ENCODE peak calls at places on chromosomes 5 and 9, in four cellular contexts. One of them, this sample, is unnamed.

GRCh38 chr5:142717582-142718215 is 31.8 kb upstream of the FGF1 start:
- DNase-seq in HT-29: peak
- DNase-seq in COR-L47: peak
- DNase-seq in prostate gland: peak
- DNase-seq in this sample: peak

GRCh38 chr9:76302947-76303550 is 91.2 kb downstream of the RFK start:
- DNase-seq in prostate gland: no peak
- DNase-seq in HT-29: peak
- DNase-seq in COR-L47: peak
- DNase-seq in this sample: peak

GRCh38 chr9:16309350-16310271 is 560.9 kb downstream of the BNC2 start:
- DNase-seq in COR-L47: no peak
- DNase-seq in HT-29: no peak
- DNase-seq in prostate gland: no peak
- DNase-seq in this sample: peak

GRCh38 chr5:51185985-51186384 is 197.3 kb upstream of the ISL1 start:
- DNase-seq in COR-L47: no peak
- DNase-seq in prostate gland: no peak
- DNase-seq in HT-29: no peak
- DNase-seq in this sample: no peak

GRCh38 chr5:61357745-61358144 is 25.7 kb downstream of the ZSWIM6 start:
- DNase-seq in COR-L47: no peak
- DNase-seq in HT-29: no peak
- DNase-seq in prostate gland: no peak
- DNase-seq in this sample: no peak

GRCh38 chr5:29001666-29002065 is 1963.3 kb upstream of the CDH9 start:
- DNase-seq in prostate gland: no peak
- DNase-seq in HT-29: peak
- DNase-seq in COR-L47: no peak
- DNase-seq in this sample: no peak

GRCh38 chr5:62790348-62790747 is 211.7 kb downstream of the LRRC70 start:
- DNase-seq in COR-L47: peak
- DNase-seq in HT-29: no peak
- DNase-seq in prostate gland: peak
- DNase-seq in this sample: peak

GRCh38 chr5:58544195-58544594 is 38.7 kb upstream of the RAB3C start:
- DNase-seq in HT-29: no peak
- DNase-seq in COR-L47: no peak
- DNase-seq in prostate gland: no peak
- DNase-seq in this sample: no peak

GRCh38 chr9:3880851-3881250 is 355.1 kb upstream of the RFX3 start:
- DNase-seq in COR-L47: no peak
- DNase-seq in HT-29: no peak
- DNase-seq in prostate gland: no peak
- DNase-seq in this sample: peak

GRCh38 chr9:136825295-136826187 is 16.7 kb upstream of the AJM1 start:
- DNase-seq in prostate gland: no peak
- DNase-seq in HT-29: no peak
- DNase-seq in COR-L47: no peak
- DNase-seq in this sample: no peak

GRCh38 chr9:135126480-135127187 is 39.2 kb downstream of the OLFM1 start:
- DNase-seq in COR-L47: no peak
- DNase-seq in prostate gland: peak
- DNase-seq in HT-29: peak
- DNase-seq in this sample: no peak

GRCh38 chr5:73499187-73499586 is 945 bp downstream of the BTF3 start:
- DNase-seq in HT-29: peak
- DNase-seq in prostate gland: no peak
- DNase-seq in COR-L47: no peak
- DNase-seq in this sample: peak

GRCh38 chr9:114303571-114303970 is 19.3 kb upstream of the ORM1 start:
- DNase-seq in HT-29: no peak
- DNase-seq in COR-L47: no peak
- DNase-seq in prostate gland: no peak
- DNase-seq in this sample: no peak

GRCh38 chr5:113102121-113102531 is 125.5 kb downstream of the DCP2 start:
- DNase-seq in HT-29: no peak
- DNase-seq in COR-L47: no peak
- DNase-seq in prostate gland: no peak
- DNase-seq in this sample: no peak

GRCh38 chr9:133147412-133148271 is 16.1 kb downstream of the GBGT1 start:
- DNase-seq in COR-L47: peak
- DNase-seq in prostate gland: peak
- DNase-seq in HT-29: peak
- DNase-seq in this sample: peak